ENCODE peak calls at places on chromosomes 1 and 21, in seven cellular contexts. One of them, this sample, is unnamed.

GRCh38 chr1:50420689-50421365 is 2.4 kb downstream of the DMRTA2 start:
- DNase-seq in SW480: no peak
- DNase-seq in NCI-H2029 treated with DMSO at 0.1 percent for 48 hours: no peak
- DNase-seq in spleen: no peak
- DNase-seq in epithelial cell of esophagus: no peak
- DNase-seq in cardiac muscle cell: peak
- DNase-seq in cardiac septum: no peak
- DNase-seq in this sample: no peak

GRCh38 chr1:207007352-207008033 is 25.1 kb downstream of the C1orf116 start:
- DNase-seq in SW480: peak
- DNase-seq in NCI-H2029 treated with DMSO at 0.1 percent for 48 hours: no peak
- DNase-seq in spleen: no peak
- DNase-seq in epithelial cell of esophagus: peak
- DNase-seq in cardiac muscle cell: no peak
- DNase-seq in cardiac septum: no peak
- DNase-seq in this sample: peak

GRCh38 chr1:10830961-10831669 is 34.7 kb upstream of the CASZ1 start:
- DNase-seq in SW480: peak
- DNase-seq in NCI-H2029 treated with DMSO at 0.1 percent for 48 hours: no peak
- DNase-seq in spleen: no peak
- DNase-seq in epithelial cell of esophagus: peak
- DNase-seq in cardiac muscle cell: no peak
- DNase-seq in cardiac septum: no peak
- DNase-seq in this sample: peak

GRCh38 chr21:45308211-45309068 is 20.7 kb upstream of the POFUT2 start:
- DNase-seq in SW480: peak
- DNase-seq in NCI-H2029 treated with DMSO at 0.1 percent for 48 hours: no peak
- DNase-seq in spleen: peak
- DNase-seq in epithelial cell of esophagus: no peak
- DNase-seq in cardiac muscle cell: no peak
- DNase-seq in cardiac septum: peak
- DNase-seq in this sample: peak

GRCh38 chr1:234584926-234585325 is 25.1 kb downstream of the IRF2BP2 start:
- DNase-seq in SW480: no peak
- DNase-seq in NCI-H2029 treated with DMSO at 0.1 percent for 48 hours: peak
- DNase-seq in spleen: no peak
- DNase-seq in epithelial cell of esophagus: no peak
- DNase-seq in cardiac muscle cell: peak
- DNase-seq in cardiac septum: no peak
- DNase-seq in this sample: no peak

GRCh38 chr1:244316986-244317655 is 134.6 kb downstream of the ADSS2 start:
- DNase-seq in SW480: no peak
- DNase-seq in NCI-H2029 treated with DMSO at 0.1 percent for 48 hours: no peak
- DNase-seq in spleen: no peak
- DNase-seq in epithelial cell of esophagus: no peak
- DNase-seq in cardiac muscle cell: no peak
- DNase-seq in cardiac septum: no peak
- DNase-seq in this sample: no peak

GRCh38 chr21:45976666-45977335 is 4.8 kb upstream of the COL6A1 start:
- DNase-seq in SW480: no peak
- DNase-seq in NCI-H2029 treated with DMSO at 0.1 percent for 48 hours: no peak
- DNase-seq in spleen: no peak
- DNase-seq in epithelial cell of esophagus: no peak
- DNase-seq in cardiac muscle cell: no peak
- DNase-seq in cardiac septum: no peak
- DNase-seq in this sample: no peak

GRCh38 chr1:20250346-20250989 is 40.2 kb upstream of the VWA5B1 start:
- DNase-seq in SW480: peak
- DNase-seq in NCI-H2029 treated with DMSO at 0.1 percent for 48 hours: no peak
- DNase-seq in spleen: no peak
- DNase-seq in epithelial cell of esophagus: peak
- DNase-seq in cardiac muscle cell: no peak
- DNase-seq in cardiac septum: no peak
- DNase-seq in this sample: no peak

This sample was measured in RCC 7860.